ENCODE peak calls at places on chromosomes 1 and 21, in seven cellular contexts. M is H9, Y is IMR-90, H is mesendoderm, A is mesenchymal stem cell, F is neuronal stem cell, R is H1. L is an unnamed sample.

GRCh38 chr1:234866007-234866866 is 256.3 kb upstream of the IRF2BP2 start:
- DNase-seq in Y (peak), F (no peak), M (no peak), H (peak), A (peak), R (no peak), L (peak)

GRCh38 chr1:93702102-93702827 is 20.6 kb upstream of the BCAR3 start:
- DNase-seq in Y (no peak), A (no peak), R (no peak), H (no peak), M (peak), F (no peak), L (peak)

GRCh38 chr1:206937437-206937836 is 8.8 kb downstream of the PIGR start:
- DNase-seq in F (no peak), A (no peak), R (no peak), M (no peak), Y (no peak), H (no peak), L (no peak)

GRCh38 chr1:184973308-184974085 is 811 bp downstream of the NIBAN1 start:
- DNase-seq in M (peak), A (peak), H (peak), Y (peak), F (peak), R (no peak), L (peak)

GRCh38 chr1:29785554-29785953 is 549.2 kb downstream of the PTPRU start:
- DNase-seq in H (no peak), M (no peak), F (no peak), R (no peak), Y (no peak), A (no peak), L (no peak)

GRCh38 chr1:241536383-241536782 is 4.2 kb downstream of the KMO start:
- DNase-seq in R (no peak), M (no peak), H (no peak), F (no peak), Y (peak), A (no peak), L (no peak)

GRCh38 chr1:14067036-14067435 is 367.0 kb downstream of the PRDM2 start:
- DNase-seq in A (no peak), Y (no peak), R (no peak), H (no peak), F (no peak), M (no peak), L (no peak)

GRCh38 chr1:41631971-41632370 is 147.5 kb upstream of the EDN2 start:
- DNase-seq in A (peak), R (no peak), Y (peak), M (no peak), H (no peak), F (no peak), L (no peak)

GRCh38 chr1:72623299-72623708 is 341.0 kb upstream of the NEGR1 start:
- DNase-seq in R (no peak), Y (peak), F (peak), H (peak), M (peak), A (peak), L (no peak)

GRCh38 chr1:116483481-116484309 is 87.1 kb downstream of the CD58 start:
- DNase-seq in R (no peak), F (no peak), Y (peak), A (peak), H (no peak), M (no peak), L (no peak)

GRCh38 chr1:172069535-172069934 is 228.2 kb downstream of the DNM3 start:
- DNase-seq in Y (peak), A (no peak), F (no peak), H (no peak), M (no peak), R (no peak), L (no peak)

GRCh38 chr1:36530791-36531190 is 48.1 kb upstream of the CSF3R start:
- DNase-seq in H (no peak), Y (no peak), M (no peak), R (no peak), A (no peak), F (no peak), L (no peak)

GRCh38 chr1:162835157-162835899 is 25.6 kb downstream of the CCDC190 start:
- DNase-seq in F (no peak), Y (peak), A (no peak), R (no peak), M (no peak), H (no peak), L (no peak)

GRCh38 chr1:244150665-244151064 is 99.6 kb downstream of the ZBTB18 start:
- DNase-seq in H (no peak), A (no peak), Y (no peak), R (no peak), F (no peak), M (no peak), L (no peak)

GRCh38 chr1:100463809-100464424 is 74.0 kb upstream of the GPR88 start:
- DNase-seq in H (peak), Y (peak), M (peak), A (peak), R (no peak), F (peak), L (peak)

GRCh38 chr1:64093941-64094340 is 109.5 kb upstream of the UBE2U start:
- DNase-seq in A (no peak), Y (peak), F (no peak), R (no peak), H (no peak), M (no peak), L (no peak)

GRCh38 chr1:21886486-21887215 is 50.5 kb downstream of the HSPG2 start:
- DNase-seq in M (no peak), A (no peak), F (no peak), Y (no peak), H (no peak), R (no peak), L (no peak)

GRCh38 chr1:190320952-190321351 is 156.7 kb downstream of the BRINP3 start:
- DNase-seq in R (no peak), F (peak), H (peak), M (no peak), A (peak), Y (peak), L (peak)

GRCh38 chr1:233240839-233241682 is 54.5 kb downstream of the PCNX2 start:
- DNase-seq in H (peak), A (peak), Y (peak), R (no peak), M (peak), F (peak), L (peak)

GRCh38 chr21:34743831-34744230 is 75.0 kb downstream of the CLIC6 start:
- DNase-seq in Y (peak), M (no peak), F (no peak), A (no peak), R (no peak), H (no peak), L (no peak)

GRCh38 chr1:85328713-85329376 is 52.4 kb upstream of the BCL10 start:
- DNase-seq in A (peak), H (peak), M (peak), R (no peak), Y (peak), F (peak), L (peak)

GRCh38 chr1:228367798-228368791 is 38.5 kb downstream of the TRIM11 start:
- DNase-seq in A (no peak), Y (no peak), M (peak), H (peak), F (no peak), R (no peak), L (no peak)

GRCh38 chr1:190478193-190479007 is 736 bp upstream of the BRINP3 start:
- DNase-seq in Y (peak), A (peak), H (peak), M (peak), R (no peak), F (no peak), L (no peak)

GRCh38 chr1:104648269-104648691 is 898.6 kb downstream of the AMY1C start:
- DNase-seq in R (no peak), M (no peak), H (peak), F (peak), A (peak), Y (no peak), L (peak)

GRCh38 chr1:62428351-62428750 is 8.5 kb upstream of the USP1 start:
- DNase-seq in M (no peak), R (no peak), Y (no peak), A (no peak), F (no peak), H (no peak), L (no peak)

GRCh38 chr21:42349420-42350075 is 1.2 kb downstream of the TFF2 start:
- DNase-seq in R (no peak), A (no peak), H (no peak), M (no peak), F (no peak), Y (no peak), L (no peak)

GRCh38 chr21:34936874-34937563 is 112.1 kb downstream of the RUNX1 start:
- DNase-seq in F (no peak), H (no peak), R (no peak), M (no peak), Y (no peak), A (no peak), L (no peak)

GRCh38 chr21:18548249-18548648 is 144.7 kb upstream of the TMPRSS15 start:
- DNase-seq in M (no peak), F (no peak), H (no peak), Y (no peak), R (no peak), A (no peak), L (no peak)

GRCh38 chr1:6367381-6368007 is 26.1 kb downstream of the ACOT7 start:
- DNase-seq in A (peak), Y (peak), F (no peak), R (no peak), H (no peak), M (no peak), L (no peak)

GRCh38 chr1:29271724-29272123 is 35.4 kb downstream of the PTPRU start:
- DNase-seq in A (peak), Y (peak), R (peak), M (peak), H (peak), F (peak), L (no peak)

GRCh38 chr1:8252266-8252951 is 65.5 kb upstream of the SLC45A1 start:
- DNase-seq in M (no peak), R (no peak), F (no peak), A (no peak), Y (no peak), H (no peak), L (peak)

GRCh38 chr1:165828581-165829329 is 1.3 kb downstream of the UCK2 start:
- DNase-seq in F (peak), R (no peak), H (peak), Y (peak), A (peak), M (peak), L (peak)

GRCh38 chr1:11653101-11653601 is 1.1 kb downstream of the FBXO2 start:
- DNase-seq in F (no peak), H (peak), A (no peak), M (peak), R (no peak), Y (peak), L (no peak)

GRCh38 chr1:219812491-219813221 is 115.7 kb downstream of the SLC30A10 start:
- DNase-seq in Y (peak), M (peak), H (peak), R (peak), F (peak), A (peak), L (peak)

GRCh38 chr1:229514578-229515275 is 6.6 kb upstream of the NUP133 start:
- DNase-seq in A (peak), H (peak), Y (peak), F (peak), M (peak), R (no peak), L (peak)
- H3K4ac ChIP-seq in A (no peak), H (no peak), Y (no peak), F (no peak), M (no peak), R (no peak), L (no peak)

GRCh38 chr1:156090138-156090821 is 8.0 kb upstream of the MEX3A start:
- DNase-seq in F (no peak), M (no peak), R (no peak), Y (no peak), H (no peak), A (no peak), L (no peak)
- H3K4ac ChIP-seq in F (no peak), M (no peak), R (no peak), Y (no peak), H (no peak), A (no peak), L (no peak)

GRCh38 chr1:66503841-66504470 is 30.0 kb upstream of the SGIP1 start:
- DNase-seq in H (peak), R (peak), A (peak), Y (peak), F (peak), M (peak), L (peak)
- H3K4ac ChIP-seq in H (no peak), R (no peak), A (no peak), Y (peak), F (no peak), M (no peak), L (no peak)

DNA sequence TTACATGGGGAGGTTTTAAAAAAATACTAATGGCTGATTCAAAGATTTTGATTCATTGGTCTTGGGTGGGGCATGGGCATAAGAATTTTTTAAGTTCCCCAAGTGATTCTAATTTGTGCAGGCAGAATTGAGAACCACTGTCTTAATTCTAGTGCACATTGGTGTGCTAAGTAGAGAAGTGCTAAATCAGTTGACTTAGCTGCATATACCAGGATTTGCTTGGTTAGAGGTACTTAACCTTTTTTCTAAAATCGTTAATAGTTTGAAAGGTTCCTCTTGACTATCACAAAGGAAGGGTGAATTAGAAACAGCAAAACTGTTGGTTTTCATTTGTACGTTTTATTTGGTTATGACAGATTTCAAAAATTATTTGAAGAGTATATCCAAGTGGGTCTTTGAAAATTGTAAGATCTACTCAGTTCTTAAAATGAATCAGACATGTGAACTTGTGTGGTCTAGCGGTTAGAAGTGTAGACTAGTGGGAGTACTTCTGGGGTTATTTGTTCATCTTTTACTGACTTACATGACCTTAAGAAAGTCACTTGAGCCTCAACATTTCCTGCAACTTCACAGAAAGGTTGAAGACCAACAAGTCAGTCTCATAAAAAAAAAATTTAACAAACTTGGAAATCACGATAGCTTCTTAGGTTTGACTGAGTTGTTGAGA is 66.7 kb downstream of the RPAP2 start:
- DNase-seq in R (no peak), A (no peak), Y (no peak), M (no peak), F (no peak), H (no peak), L (no peak)
- H3K4ac ChIP-seq in R (no peak), A (no peak), Y (no peak), M (no peak), F (no peak), H (no peak), L (no peak)

DNA sequence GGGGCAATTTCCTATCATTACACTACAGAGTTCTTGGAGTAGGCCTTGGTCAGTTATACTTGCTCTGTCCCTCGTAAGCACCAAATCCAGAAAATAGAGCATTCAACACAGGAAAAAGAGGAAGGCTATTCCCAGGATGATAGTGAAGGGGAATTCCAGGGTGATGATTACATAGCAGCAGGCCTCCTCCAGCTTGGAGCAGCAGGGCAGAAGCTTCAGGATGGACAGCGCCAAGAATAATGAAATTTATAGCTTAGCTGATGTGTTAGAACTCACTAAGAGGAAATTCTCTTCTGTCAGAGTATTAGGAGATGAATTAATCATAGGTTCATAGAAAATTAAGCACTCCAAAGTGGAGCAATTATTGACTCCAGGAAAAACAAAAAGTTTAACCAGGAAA is 10.8 kb upstream of the SMAP2 start:
- DNase-seq in Y (peak), F (no peak), M (no peak), A (peak), R (no peak), H (no peak), L (no peak)
- H3K4ac ChIP-seq in Y (no peak), F (no peak), M (no peak), A (no peak), R (no peak), H (no peak), L (no peak)

GRCh38 chr1:217260676-217261075 is 370.2 kb downstream of the GPATCH2 start:
- DNase-seq in R (no peak), M (no peak), F (no peak), Y (no peak), H (no peak), A (no peak), L (peak)

DNA sequence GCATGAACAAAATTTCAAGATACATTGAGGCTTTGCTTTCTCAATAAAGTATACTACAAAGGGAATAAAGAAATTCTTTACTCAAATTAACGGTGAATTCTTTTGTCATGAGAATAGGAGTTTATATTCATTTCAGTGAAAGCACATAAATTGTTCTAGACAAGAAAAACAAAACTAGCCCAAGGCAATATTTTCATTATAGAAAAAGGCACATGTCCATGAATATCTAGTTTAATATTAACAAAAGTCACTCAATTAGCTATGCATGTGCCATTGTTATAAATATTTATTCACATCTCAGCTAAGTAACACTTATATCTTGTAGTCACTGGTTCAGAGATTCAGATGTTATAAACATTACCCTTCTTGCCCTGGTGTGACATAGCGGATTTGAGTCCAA is 369.3 kb downstream of the GPATCH2 start:
- DNase-seq in A (no peak), F (no peak), H (no peak), R (no peak), M (no peak), Y (no peak), L (no peak)
- H3K4ac ChIP-seq in A (no peak), F (no peak), H (no peak), R (no peak), M (no peak), Y (no peak), L (no peak)

DNA sequence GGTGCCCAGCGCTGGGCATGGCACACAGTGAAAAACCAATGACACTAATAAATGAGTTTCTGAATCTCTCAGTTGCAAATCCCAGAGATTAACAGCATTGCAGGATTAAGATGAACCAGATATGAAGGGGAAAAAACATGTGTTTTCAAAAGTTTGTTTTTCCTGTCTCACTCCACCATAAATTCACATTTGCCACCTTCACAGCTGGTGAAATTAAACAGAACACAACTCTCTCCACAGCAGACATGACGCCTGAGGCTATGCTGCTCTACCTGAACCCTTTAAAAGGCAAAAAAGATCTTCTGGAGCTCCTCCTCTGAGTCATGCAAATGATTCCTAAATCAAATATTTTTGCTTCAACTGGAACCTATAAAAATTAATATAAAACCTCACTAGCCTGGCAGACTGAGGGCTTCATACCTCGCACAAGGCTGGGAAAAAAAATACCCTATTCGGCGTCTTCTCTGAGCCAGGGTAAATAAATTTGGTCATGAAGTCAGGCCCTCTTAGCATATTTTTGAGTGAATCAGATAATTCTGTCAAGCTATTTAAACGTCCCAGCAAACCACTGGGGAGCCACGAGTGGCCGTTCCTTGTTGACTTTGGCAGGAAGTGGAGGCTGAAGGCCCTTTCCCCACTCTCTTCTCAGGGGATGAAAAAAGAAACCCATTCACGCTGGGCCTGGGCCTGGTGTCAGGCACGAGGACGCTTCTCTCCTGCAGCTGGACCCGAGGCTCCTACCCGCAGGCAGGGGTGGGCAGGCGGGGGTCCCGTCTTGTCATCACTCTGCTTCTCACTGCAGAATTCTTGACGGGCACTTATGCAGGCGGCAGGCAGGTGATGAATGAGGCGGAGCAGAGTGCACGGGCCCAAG is 53.0 kb downstream of the DMRTB1 start:
- DNase-seq in F (no peak), A (no peak), R (no peak), M (no peak), H (no peak), Y (peak), L (no peak)
- H3K4ac ChIP-seq in F (no peak), A (no peak), R (no peak), M (no peak), H (no peak), Y (no peak), L (no peak)

DNA sequence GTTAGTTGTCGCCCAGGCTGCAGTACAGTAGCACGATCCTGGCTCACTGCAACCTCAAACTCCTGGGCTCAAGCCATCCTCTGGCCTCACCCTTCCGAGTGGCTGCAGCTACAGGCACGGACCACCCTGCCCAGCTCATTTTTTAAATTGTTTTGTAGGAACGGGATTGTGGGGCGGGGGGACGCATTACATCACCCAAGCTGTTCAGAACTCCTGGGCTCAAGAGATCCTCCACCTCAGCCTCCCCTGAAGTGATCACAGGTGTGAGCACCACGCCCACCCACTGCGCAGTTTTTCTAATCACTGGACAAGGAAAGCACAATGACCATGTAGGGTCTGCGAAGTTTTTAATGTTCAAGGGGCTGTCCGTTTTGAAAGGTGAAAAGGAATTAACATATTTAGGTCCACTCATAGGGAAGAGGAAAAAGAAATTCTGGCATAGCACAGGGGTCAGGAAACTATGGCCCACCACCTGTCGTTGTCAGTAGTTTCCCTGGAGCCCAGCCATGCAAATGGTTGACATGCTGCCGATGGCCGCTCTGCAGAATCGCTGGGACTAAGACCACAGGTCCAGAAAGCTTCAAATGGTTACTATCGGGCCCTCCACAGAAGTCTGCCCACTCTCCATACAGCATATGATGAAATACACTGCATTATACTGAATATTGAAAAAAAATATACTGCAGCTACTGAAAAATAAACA is 26.0 kb downstream of the SETD4 start:
- DNase-seq in H (no peak), A (no peak), Y (no peak), F (no peak), R (no peak), M (no peak), L (no peak)
- H3K4ac ChIP-seq in H (no peak), A (no peak), Y (no peak), F (no peak), R (no peak), M (no peak), L (peak)

GRCh38 chr21:25664462-25665070 is 25.5 kb downstream of the JAM2 start:
- DNase-seq in F (no peak), A (no peak), R (no peak), Y (no peak), H (no peak), M (no peak), L (no peak)
- H3K4ac ChIP-seq in F (no peak), A (no peak), R (no peak), Y (no peak), H (no peak), M (no peak), L (no peak)